ENCODE peak calls at places on chromosomes 3 and 15, in eight cellular contexts. P is stomach; B is heart right ventricle; E is CD8-positive, alpha-beta T cell; U is PC-9; I is hepatocyte; Y is fibroblast of lung; Q is body of pancreas. T is an unnamed sample. For H3K36me3, the result is how much of the 10 kb centered on the place peaks cover.

GRCh38 chr3:11582123-11582968 is 61.4 kb downstream of the VGLL4 start:
- DNase-seq in Y (peak), P (peak), I (peak), U (no peak), E (no peak), Q (peak), B (peak), T (no peak)

GRCh38 chr3:10951295-10951926 is 41.1 kb upstream of the SLC6A1 start:
- DNase-seq in P (no peak), Y (no peak), E (no peak), Q (no peak), B (no peak), I (no peak), U (no peak), T (no peak)

GRCh38 chr3:156465222-156465621 is 89.7 kb downstream of the SSR3 start:
- DNase-seq in E (no peak), I (no peak), P (no peak), U (no peak), Y (peak), Q (no peak), B (no peak), T (no peak)

GRCh38 chr3:53044371-53045106 is 1.3 kb downstream of the SFMBT1 start:
- DNase-seq in P (peak), E (peak), I (peak), Q (no peak), U (no peak), Y (peak), B (peak), T (peak)

GRCh38 chr15:69531302-69532027 is 78.8 kb downstream of the RPLP1 start:
- DNase-seq in E (no peak), Y (peak), I (no peak), Q (no peak), P (peak), U (no peak), B (peak), T (no peak)

GRCh38 chr3:172135766-172136729 is 96.7 kb downstream of the FNDC3B start:
- DNase-seq in Q (no peak), B (no peak), E (no peak), Y (peak), U (no peak), P (no peak), I (no peak), T (no peak)

GRCh38 chr3:196517919-196518318 is 2.8 kb upstream of the SMCO1 start:
- DNase-seq in Q (no peak), I (no peak), U (peak), E (no peak), B (no peak), Y (no peak), P (peak), T (no peak)

GRCh38 chr15:29693225-29693624 is 129.0 kb downstream of the TJP1 start:
- DNase-seq in U (no peak), B (no peak), Y (no peak), I (no peak), Q (no peak), P (no peak), E (no peak), T (no peak)

GRCh38 chr3:9810357-9810726 is 280 bp downstream of the TTLL3 start:
- DNase-seq in P (no peak), Q (no peak), U (no peak), E (no peak), Y (no peak), I (no peak), B (peak), T (no peak)

GRCh38 chr3:111246967-111247760 is 175.5 kb downstream of the NECTIN3 start:
- DNase-seq in E (no peak), Q (no peak), Y (peak), I (no peak), U (peak), P (no peak), B (no peak), T (no peak)

GRCh38 chr3:5187920-5188418 is 462 bp downstream of the EDEM1 start:
- DNase-seq in E (peak), P (no peak), Q (peak), B (peak), Y (peak), I (peak), U (no peak), T (peak)

GRCh38 chr15:39248204-39248603 is 332.7 kb upstream of the THBS1 start:
- DNase-seq in U (no peak), Q (peak), P (no peak), E (no peak), B (peak), I (no peak), Y (peak), T (no peak)

GRCh38 chr3:184748219-184749135 is 36.6 kb upstream of the MAGEF1 start:
- DNase-seq in P (peak), E (no peak), U (peak), I (peak), Q (no peak), Y (peak), B (no peak), T (peak)

GRCh38 chr3:14947105-14947885 is at the start of gene NR2C2:
- DNase-seq in B (peak), Y (peak), U (peak), Q (peak), P (peak), I (peak), E (peak), T (peak)

GRCh38 chr3:13888576-13888975 is 8.7 kb upstream of the WNT7A start:
- DNase-seq in P (no peak), Q (no peak), E (no peak), Y (no peak), B (no peak), U (no peak), I (peak), T (no peak)

GRCh38 chr15:38252481-38253311 is at the start of gene SPRED1:
- DNase-seq in U (peak), P (peak), Y (peak), Q (peak), E (no peak), I (peak), B (peak), T (peak)

GRCh38 chr15:101435761-101436160 is 53.7 kb downstream of the PCSK6 start:
- DNase-seq in B (no peak), U (no peak), I (no peak), Q (no peak), Y (no peak), E (no peak), P (no peak), T (no peak)

GRCh38 chr3:146781606-146782005 is 176.5 kb upstream of the PLSCR5 start:
- DNase-seq in E (no peak), Y (peak), U (no peak), B (no peak), Q (no peak), I (no peak), P (no peak), T (no peak)

GRCh38 chr15:55991841-55992768 is 1.3 kb downstream of the NEDD4 start:
- DNase-seq in E (no peak), B (no peak), P (no peak), I (peak), Q (no peak), Y (peak), U (no peak), T (no peak)

GRCh38 chr3:112032377-112032776 is 2.2 kb upstream of the TMPRSS7 start:
- DNase-seq in I (no peak), U (no peak), E (no peak), B (peak), P (no peak), Q (no peak), Y (no peak), T (no peak)

GRCh38 chr3:138948371-138949001 is 1.5 kb downstream of the FOXL2NB start:
- DNase-seq in Y (no peak), Q (no peak), E (no peak), U (no peak), P (no peak), I (no peak), B (no peak), T (no peak)

GRCh38 chr3:140953028-140953960 is 11.7 kb downstream of the SLC25A36 start:
- DNase-seq in B (no peak), U (no peak), E (no peak), Q (no peak), P (no peak), Y (peak), I (peak), T (no peak)

GRCh38 chr3:29605845-29606244 is 325.0 kb downstream of the RBMS3 start:
- DNase-seq in Q (no peak), B (no peak), I (no peak), P (no peak), U (no peak), Y (peak), E (no peak), T (no peak)

GRCh38 chr3:169627073-169627472 is 36.4 kb downstream of the MECOM start:
- DNase-seq in Q (no peak), Y (no peak), U (no peak), B (no peak), E (no peak), P (no peak), I (no peak), T (no peak)

GRCh38 chr3:127153506-127153815 is 39.5 kb upstream of the PRR23E start:
- DNase-seq in E (no peak), Y (no peak), P (no peak), I (no peak), B (no peak), Q (no peak), U (no peak), T (no peak)

GRCh38 chr15:77584201-77584600 is 48.5 kb downstream of the LINGO1 start:
- DNase-seq in U (no peak), E (no peak), Q (no peak), P (no peak), Y (no peak), B (no peak), I (peak), T (no peak)
- TF ChIP-seq CTCF in U (no peak), E (no peak), Q (no peak), P (no peak), Y (peak), B (peak), I (peak), T (peak)

GRCh38 chr15:50964075-50964474 is 55.6 kb downstream of the AP4E1 start:
- DNase-seq in I (no peak), U (no peak), Q (no peak), P (no peak), B (no peak), E (no peak), Y (no peak), T (no peak)

GRCh38 chr15:50959717-50960116 is 51.2 kb downstream of the AP4E1 start:
- DNase-seq in U (no peak), Y (no peak), P (no peak), Q (no peak), E (no peak), I (no peak), B (no peak), T (no peak)
- H3K36me3 ChIP-seq in U (under half), Y (under half), P (half or more), Q (under half), E (under half), I (under half), B (under half), T (under half)

GRCh38 chr15:84981711-84982300 is at the start of gene PDE8A:
- DNase-seq in I (peak), U (no peak), E (peak), Q (peak), Y (peak), B (peak), P (peak), T (no peak)

GRCh38 chr15:84981054-84981710 is 474 bp upstream of the PDE8A start:
- DNase-seq in P (peak), U (peak), B (peak), Q (peak), E (peak), Y (peak), I (peak), T (peak)

GRCh38 chr15:84982301-84982920 is 755 bp downstream of the PDE8A start:
- DNase-seq in B (peak), E (peak), P (peak), U (peak), Q (peak), Y (peak), I (peak), T (peak)

GRCh38 chr15:84980196-84981053 is 1.2 kb upstream of the PDE8A start:
- DNase-seq in U (peak), Q (peak), Y (peak), E (peak), I (peak), P (peak), B (peak), T (peak)

GRCh38 chr15:84979651-84980050 is 2.0 kb upstream of the PDE8A start:
- DNase-seq in P (no peak), Q (peak), B (no peak), U (peak), I (peak), Y (no peak), E (no peak), T (no peak)
- H3K4me3 ChIP-seq in P (peak), Q (no peak), B (no peak), U (peak), I (peak), Y (peak), E (peak), T (no peak)

DNA sequence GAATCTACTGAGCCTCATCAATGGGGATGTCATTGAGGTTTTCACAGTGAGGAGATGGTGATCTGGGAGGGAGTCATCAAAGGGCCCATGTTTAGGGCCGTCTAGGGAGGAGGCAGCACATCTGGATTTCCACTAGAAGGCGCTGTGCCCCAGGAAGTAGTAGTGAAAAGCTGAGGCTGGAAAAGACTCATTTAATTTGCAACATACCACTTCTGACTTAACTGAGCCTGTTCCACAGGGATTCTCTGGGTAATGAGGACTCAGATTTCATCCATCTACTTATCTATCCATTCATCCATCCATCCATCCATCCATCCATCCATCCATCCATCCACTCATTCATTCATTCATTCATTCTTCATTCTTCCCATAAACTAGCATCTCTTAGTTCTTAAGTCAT is 17.4 kb upstream of the SHF start:
- DNase-seq in E (no peak), I (peak), Q (peak), P (peak), B (peak), U (peak), Y (peak), T (no peak)
- TF ChIP-seq CTCF in E (peak), I (peak), Q (peak), P (peak), B (peak), U (peak), Y (peak), T (peak)

GRCh38 chr3:51934139-51934850 is 7.4 kb downstream of the RRP9 start:
- DNase-seq in P (peak), E (no peak), I (no peak), U (no peak), B (no peak), Y (no peak), Q (no peak), T (no peak)
- H3K36me3 ChIP-seq in P (half or more), E (under half), I (under half), U (under half), B (under half), Y (under half), Q (under half), T (under half)

GRCh38 chr3:153414972-153415371 is 252.9 kb downstream of the RAP2B start:
- DNase-seq in Q (no peak), E (no peak), P (no peak), I (no peak), U (no peak), Y (peak), B (no peak), T (no peak)
- H3K4me3 ChIP-seq in Q (no peak), E (no peak), P (no peak), I (no peak), U (no peak), Y (no peak), B (no peak), T (no peak)

T was measured in GM06990.